ENCODE peak calls at places on chromosomes 16 and 17, in five cellular contexts. One of them, this sample, is unnamed.

GRCh38 chr17:7260601-7261376 is 1.5 kb downstream of the CLDN7 start:
- DNase-seq in A549: no peak
- DNase-seq in HCT116: no peak
- DNase-seq in K562: no peak
- DNase-seq in GM12878: no peak
- DNase-seq in this sample: no peak

GRCh38 chr16:56609463-56609921 is 1.1 kb downstream of the MT2A start:
- DNase-seq in A549: peak; percentile 63
- DNase-seq in HCT116: peak; percentile 41
- DNase-seq in K562: peak; percentile 66
- DNase-seq in GM12878: peak; percentile 87
- DNase-seq in this sample: peak; percentile 92

GRCh38 chr16:65497571-65497970 is 375.7 kb upstream of the CDH11 start:
- DNase-seq in A549: no peak
- DNase-seq in HCT116: no peak
- DNase-seq in K562: no peak
- DNase-seq in GM12878: no peak
- DNase-seq in this sample: peak; percentile 33

GRCh38 chr17:50107790-50108414 is 12.8 kb downstream of the PDK2 start:
- DNase-seq in A549: no peak
- DNase-seq in HCT116: no peak
- DNase-seq in K562: no peak
- DNase-seq in GM12878: no peak
- DNase-seq in this sample: peak; percentile 69

GRCh38 chr16:82192665-82193064 is 22.6 kb upstream of the MPHOSPH6 start:
- DNase-seq in A549: no peak
- DNase-seq in HCT116: no peak
- DNase-seq in K562: no peak
- DNase-seq in GM12878: no peak
- DNase-seq in this sample: peak; percentile 88

GRCh38 chr16:88639231-88640038 is 1.1 kb downstream of the IL17C start:
- DNase-seq in A549: no peak
- DNase-seq in HCT116: no peak
- DNase-seq in K562: no peak
- DNase-seq in GM12878: no peak
- DNase-seq in this sample: no peak

GRCh38 chr17:64787921-64788271 is 125.8 kb upstream of the SMURF2 start:
- DNase-seq in A549: no peak
- DNase-seq in HCT116: no peak
- DNase-seq in K562: no peak
- DNase-seq in GM12878: no peak
- DNase-seq in this sample: no peak

GRCh38 chr17:39769974-39770587 is 32.3 kb downstream of the GRB7 start:
- DNase-seq in A549: no peak
- DNase-seq in HCT116: peak; percentile 63
- DNase-seq in K562: no peak
- DNase-seq in GM12878: peak; percentile 84
- DNase-seq in this sample: peak; percentile 32

GRCh38 chr16:89921699-89922476 is 1.3 kb upstream of the TUBB3 start:
- DNase-seq in A549: peak; percentile 90
- DNase-seq in HCT116: peak; percentile 78
- DNase-seq in K562: peak; percentile 93
- DNase-seq in GM12878: no peak
- DNase-seq in this sample: peak; percentile 94

GRCh38 chr17:83180996-83181481 is 101.6 kb downstream of the METRNL start:
- DNase-seq in A549: peak; percentile 43
- DNase-seq in HCT116: no peak
- DNase-seq in K562: no peak
- DNase-seq in GM12878: no peak
- DNase-seq in this sample: no peak

GRCh38 chr17:61309362-61309761 is 90.3 kb upstream of the TBX2 start:
- DNase-seq in A549: no peak
- DNase-seq in HCT116: no peak
- DNase-seq in K562: no peak
- DNase-seq in GM12878: no peak
- DNase-seq in this sample: no peak

GRCh38 chr17:61309857-61310256 is 89.8 kb upstream of the TBX2 start:
- DNase-seq in A549: no peak
- DNase-seq in HCT116: no peak
- DNase-seq in K562: no peak
- DNase-seq in GM12878: no peak
- DNase-seq in this sample: peak; percentile 92

GRCh38 chr17:61312406-61313295 is 87.0 kb upstream of the TBX2 start:
- DNase-seq in A549: no peak
- DNase-seq in HCT116: no peak
- DNase-seq in K562: no peak
- DNase-seq in GM12878: no peak
- DNase-seq in this sample: no peak

GRCh38 chr17:61307905-61308886 is 91.4 kb upstream of the TBX2 start:
- DNase-seq in A549: peak; percentile 52
- DNase-seq in HCT116: no peak
- DNase-seq in K562: no peak
- DNase-seq in GM12878: no peak
- DNase-seq in this sample: peak; percentile 99

GRCh38 chr17:61310611-61311010 is 89.0 kb upstream of the TBX2 start:
- DNase-seq in A549: no peak
- DNase-seq in HCT116: no peak
- DNase-seq in K562: no peak
- DNase-seq in GM12878: no peak
- DNase-seq in this sample: no peak
- TF ChIP-seq RAD21 in A549: no peak
- TF ChIP-seq RAD21 in HCT116: no peak
- TF ChIP-seq RAD21 in K562: no peak
- TF ChIP-seq RAD21 in GM12878: no peak
- TF ChIP-seq RAD21 in this sample: no peak

GRCh38 chr16:57757883-57758282 is 22.3 kb downstream of the KATNB1 start:
- DNase-seq in A549: no peak
- DNase-seq in HCT116: no peak
- DNase-seq in K562: no peak
- DNase-seq in GM12878: no peak
- DNase-seq in this sample: no peak

GRCh38 chr16:57758331-57759117 is 23.0 kb downstream of the KATNB1 start:
- DNase-seq in A549: no peak
- DNase-seq in HCT116: no peak
- DNase-seq in K562: no peak
- DNase-seq in GM12878: no peak
- DNase-seq in this sample: no peak

GRCh38 chr16:57760357-57761160 is 25.0 kb downstream of the KATNB1 start:
- DNase-seq in A549: no peak
- DNase-seq in HCT116: no peak
- DNase-seq in K562: no peak
- DNase-seq in GM12878: no peak
- DNase-seq in this sample: no peak

GRCh38 chr16:57759541-57760356 is 24.2 kb downstream of the KATNB1 start:
- DNase-seq in A549: no peak
- DNase-seq in HCT116: no peak
- DNase-seq in K562: no peak
- DNase-seq in GM12878: no peak
- DNase-seq in this sample: no peak

GRCh38 chr16:57759131-57759530 is 23.6 kb downstream of the KATNB1 start:
- DNase-seq in A549: no peak
- DNase-seq in HCT116: no peak
- DNase-seq in K562: no peak
- DNase-seq in GM12878: no peak
- DNase-seq in this sample: no peak
- TF ChIP-seq RAD21 in A549: no peak
- TF ChIP-seq RAD21 in HCT116: no peak
- TF ChIP-seq RAD21 in K562: no peak
- TF ChIP-seq RAD21 in GM12878: no peak
- TF ChIP-seq RAD21 in this sample: no peak

DNA sequence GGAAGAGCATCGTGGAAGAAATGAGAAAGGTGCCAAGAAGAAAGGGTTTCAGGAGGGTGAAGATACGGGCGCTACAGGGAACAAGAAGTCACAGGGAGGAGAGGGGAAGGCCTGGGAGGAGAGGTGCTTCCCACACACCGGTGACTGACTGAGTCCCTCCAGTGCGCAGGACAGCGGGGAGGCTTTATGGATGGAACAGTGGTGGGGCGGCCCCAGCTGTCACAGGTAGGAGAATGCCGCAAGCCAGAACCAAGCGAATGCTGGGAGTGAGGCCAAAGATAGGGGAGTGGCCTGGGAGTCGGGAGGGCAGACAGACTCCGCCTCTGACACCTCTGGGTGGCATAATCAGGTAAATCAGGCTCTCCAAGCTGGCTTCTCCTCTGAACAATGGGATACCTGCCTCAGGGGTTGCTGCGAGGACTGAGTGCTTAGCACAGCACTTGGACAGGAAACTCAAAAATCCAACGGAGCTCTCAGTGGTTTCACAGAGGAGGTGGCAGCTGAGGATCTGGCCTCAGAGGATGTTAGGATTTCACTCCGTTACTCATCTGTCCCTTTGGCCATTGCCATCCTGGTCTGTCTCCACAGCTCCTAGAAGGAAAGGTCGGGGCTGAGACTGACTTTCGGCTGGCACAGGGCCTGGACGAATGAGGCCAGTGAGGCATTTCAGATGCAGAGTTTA is 760 bp upstream of the CNP start:
- DNase-seq in A549: peak; percentile 74
- DNase-seq in HCT116: peak; percentile 82
- DNase-seq in K562: peak; percentile 87
- DNase-seq in GM12878: no peak
- DNase-seq in this sample: peak; percentile 38
- TF ChIP-seq RAD21 in A549: no peak
- TF ChIP-seq RAD21 in HCT116: no peak
- TF ChIP-seq RAD21 in K562: no peak
- TF ChIP-seq RAD21 in GM12878: no peak
- TF ChIP-seq RAD21 in this sample: no peak

GRCh38 chr16:59558679-59559078 is 824.6 kb upstream of the GOT2 start:
- DNase-seq in A549: no peak
- DNase-seq in HCT116: no peak
- DNase-seq in K562: no peak
- DNase-seq in GM12878: no peak
- DNase-seq in this sample: no peak
- TF ChIP-seq RAD21 in A549: no peak
- TF ChIP-seq RAD21 in HCT116: no peak
- TF ChIP-seq RAD21 in K562: no peak
- TF ChIP-seq RAD21 in GM12878: no peak
- TF ChIP-seq RAD21 in this sample: no peak

DNA sequence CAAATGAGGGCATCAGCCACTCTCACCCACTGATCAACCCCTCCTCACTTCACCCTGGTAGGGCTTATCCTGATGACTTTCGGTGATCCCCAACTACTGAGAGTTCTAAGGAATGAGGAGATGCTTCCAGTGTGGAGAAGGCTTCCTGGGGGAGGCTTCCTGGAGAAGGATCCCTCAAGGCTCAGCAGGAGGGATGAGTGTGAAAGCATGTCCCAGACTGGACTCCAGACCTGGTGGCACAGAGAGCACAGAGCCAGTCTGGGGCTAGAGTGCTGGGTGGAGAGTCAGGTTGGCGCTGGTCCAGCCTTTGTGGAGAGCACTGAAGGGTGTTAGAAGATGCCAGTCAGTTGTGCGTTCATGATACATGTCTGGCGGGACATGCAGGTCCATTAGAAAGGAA is 53.7 kb downstream of the PLD6 start:
- DNase-seq in A549: no peak
- DNase-seq in HCT116: no peak
- DNase-seq in K562: no peak
- DNase-seq in GM12878: no peak
- DNase-seq in this sample: no peak
- TF ChIP-seq RAD21 in A549: no peak
- TF ChIP-seq RAD21 in HCT116: no peak
- TF ChIP-seq RAD21 in K562: no peak
- TF ChIP-seq RAD21 in GM12878: no peak
- TF ChIP-seq RAD21 in this sample: no peak

DNA sequence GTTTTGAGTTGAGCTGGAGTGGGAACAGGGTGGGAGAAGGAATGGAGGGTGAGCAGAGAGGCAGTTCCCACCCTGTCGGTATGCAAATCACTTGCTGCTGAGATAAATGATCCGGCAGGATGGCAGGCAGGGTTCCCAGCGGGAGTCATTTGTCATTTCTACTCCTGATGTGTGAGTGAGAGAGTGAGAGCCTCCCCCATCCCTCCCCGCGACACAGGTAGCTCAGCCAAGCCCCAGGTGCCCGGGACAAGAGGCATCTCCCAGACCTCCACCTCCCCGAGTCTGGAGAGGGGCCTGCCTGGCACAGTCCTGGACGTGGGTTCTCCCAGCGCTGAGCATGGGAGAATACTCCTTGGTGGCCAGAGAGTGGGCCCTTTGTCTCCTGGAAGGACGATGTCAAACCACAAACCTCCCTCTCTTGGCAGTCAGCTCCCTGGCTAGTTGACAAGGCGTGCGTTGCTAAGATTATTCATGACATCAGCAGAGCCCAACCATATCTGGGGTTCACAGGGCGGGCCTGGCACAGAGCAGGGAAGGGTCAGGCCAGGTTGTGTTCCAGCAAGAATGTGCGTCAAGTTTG is 33.7 kb upstream of the TNRC6C start:
- DNase-seq in A549: no peak
- DNase-seq in HCT116: no peak
- DNase-seq in K562: peak; percentile 39
- DNase-seq in GM12878: no peak
- DNase-seq in this sample: peak; percentile 49
- TF ChIP-seq RAD21 in A549: no peak
- TF ChIP-seq RAD21 in HCT116: no peak
- TF ChIP-seq RAD21 in K562: no peak
- TF ChIP-seq RAD21 in GM12878: no peak
- TF ChIP-seq RAD21 in this sample: no peak